ENCODE peak calls at places on chromosomes 6 and 20, in seven cellular contexts. W, E, Q, Z, T, R and Y are unnamed samples.

GRCh38 chr6:37624121-37624520 is 73.6 kb downstream of the MDGA1 start:
- DNase-seq in W (peak; percentile 18), E (no peak), Q (peak; percentile 74), Z (no peak), T (no peak), R (no peak), Y (no peak)

GRCh38 chr6:88858455-88858854 is 105.0 kb downstream of the RNGTT start:
- DNase-seq in W (no peak), E (no peak), Q (no peak), Z (no peak), T (no peak), R (no peak), Y (no peak)

GRCh38 chr20:21159658-21160380 is 33.9 kb downstream of the KIZ start:
- DNase-seq in W (no peak), E (no peak), Q (peak; percentile 8), Z (no peak), T (no peak), R (no peak), Y (no peak)

GRCh38 chr6:135075018-135075417 is 20.4 kb upstream of the HBS1L start:
- DNase-seq in W (no peak), E (no peak), Q (no peak), Z (no peak), T (no peak), R (no peak), Y (no peak)

GRCh38 chr20:19540401-19540800 is 217.7 kb upstream of the RIN2 start:
- DNase-seq in W (no peak), E (peak; percentile 31), Q (no peak), Z (no peak), T (no peak), R (no peak), Y (no peak)

GRCh38 chr6:122482750-122483080 is 11.1 kb upstream of the SERINC1 start:
- DNase-seq in W (no peak), E (no peak), Q (no peak), Z (no peak), T (no peak), R (no peak), Y (no peak)

GRCh38 chr6:81731814-81732213 is 20.7 kb downstream of the TENT5A start:
- DNase-seq in W (no peak), E (no peak), Q (peak; percentile 24), Z (no peak), T (no peak), R (no peak), Y (no peak)

GRCh38 chr6:35318200-35318844 is 20.7 kb downstream of the DEF6 start:
- DNase-seq in W (peak; percentile 74), E (no peak), Q (peak; percentile 95), Z (peak; percentile 82), T (peak; percentile 80), R (peak; percentile 82), Y (peak; percentile 79)

GRCh38 chr6:97437087-97437486 is 154.1 kb upstream of the MMS22L start:
- DNase-seq in W (peak; percentile 7), E (no peak), Q (no peak), Z (no peak), T (no peak), R (no peak), Y (no peak)

GRCh38 chr6:170111141-170111664 is 179.7 kb downstream of the DLL1 start:
- DNase-seq in W (no peak), E (no peak), Q (no peak), Z (no peak), T (no peak), R (no peak), Y (peak; percentile 4)

GRCh38 chr6:168102093-168102985 is 23.3 kb upstream of the FRMD1 start:
- DNase-seq in W (peak; percentile 88), E (no peak), Q (no peak), Z (no peak), T (peak; percentile 9), R (peak; percentile 77), Y (no peak)